ENCODE peak calls at places on chromosomes 13 and 19, in five cellular contexts. E, A, I, U and M are unnamed samples.

GRCh38 chr19:38706792-38707511 is 37.3 kb downstream of the CAPN12 start:
- DNase-seq in E (no peak), A (no peak), I (no peak), U (no peak), M (no peak)

GRCh38 chr19:11693505-11694499 is 44.9 kb downstream of the ZNF823 start:
- DNase-seq in E (no peak), A (peak), I (no peak), U (no peak), M (no peak)

GRCh38 chr13:23558675-23559536 is 11.3 kb upstream of the TNFRSF19 start:
- DNase-seq in E (peak), A (peak), I (no peak), U (no peak), M (no peak)

GRCh38 chr13:47215741-47216140 is 318.9 kb upstream of the HTR2A start:
- DNase-seq in E (no peak), A (peak), I (no peak), U (no peak), M (no peak)

GRCh38 chr13:31885994-31886393 is 145.6 kb upstream of the FRY start:
- DNase-seq in E (no peak), A (peak), I (no peak), U (no peak), M (no peak)

GRCh38 chr13:97224544-97225324 is 2.6 kb downstream of the MBNL2 start:
- DNase-seq in E (no peak), A (peak), I (no peak), U (no peak), M (peak)

GRCh38 chr19:38691938-38692457 is 44.5 kb downstream of the ACTN4 start:
- DNase-seq in E (no peak), A (peak), I (no peak), U (no peak), M (no peak)

GRCh38 chr19:4988770-4989251 is 19.9 kb downstream of the KDM4B start:
- DNase-seq in E (no peak), A (peak), I (no peak), U (no peak), M (no peak)

GRCh38 chr13:95614641-95615245 is 29.8 kb downstream of the DZIP1 start:
- DNase-seq in E (no peak), A (no peak), I (no peak), U (no peak), M (no peak)

GRCh38 chr13:97492257-97492656 is 58.3 kb downstream of the RAP2A start:
- DNase-seq in E (no peak), A (no peak), I (no peak), U (no peak), M (no peak)

GRCh38 chr19:3324405-3324856 is 42.0 kb upstream of the NFIC start:
- DNase-seq in E (peak), A (peak), I (peak), U (no peak), M (peak)

GRCh38 chr13:51303063-51303552 is 36.4 kb upstream of the SERPINE3 start:
- DNase-seq in E (no peak), A (no peak), I (no peak), U (no peak), M (no peak)

GRCh38 chr13:49410006-49410405 is 33.9 kb downstream of the CAB39L start:
- DNase-seq in E (no peak), A (no peak), I (no peak), U (no peak), M (no peak)

GRCh38 chr13:37647038-37647650 is 48.6 kb upstream of the POSTN start:
- DNase-seq in E (no peak), A (no peak), I (no peak), U (no peak), M (no peak)

GRCh38 chr19:3516675-3517207 is 10.6 kb downstream of the FZR1 start:
- DNase-seq in E (no peak), A (no peak), I (peak), U (peak), M (peak)

GRCh38 chr19:1248454-1249297 is at the start of gene MIDN:
- DNase-seq in E (no peak), A (peak), I (peak), U (no peak), M (peak)

GRCh38 chr19:17468302-17469091 is 1.8 kb upstream of the SLC27A1 start:
- DNase-seq in E (no peak), A (peak), I (no peak), U (no peak), M (no peak)

GRCh38 chr19:17079710-17080440 is 4.3 kb downstream of the MYO9B start:
- DNase-seq in E (no peak), A (peak), I (peak), U (no peak), M (peak)

GRCh38 chr13:110319774-110320509 is 12.9 kb downstream of the COL4A2 start:
- DNase-seq in E (no peak), A (peak), I (no peak), U (no peak), M (no peak)

GRCh38 chr19:18473003-18473705 is 35.2 kb upstream of the ISYNA1 start:
- DNase-seq in E (no peak), A (no peak), I (no peak), U (no peak), M (no peak)

GRCh38 chr13:93981578-93981977 is 497.9 kb downstream of the DCT start:
- DNase-seq in E (no peak), A (no peak), I (no peak), U (no peak), M (no peak)

GRCh38 chr13:24680258-24680920 is at the start of gene ATP12A:
- DNase-seq in E (no peak), A (peak), I (no peak), U (no peak), M (no peak)

GRCh38 chr19:11530432-11530831 is 1.5 kb upstream of the ECSIT start:
- DNase-seq in E (no peak), A (peak), I (no peak), U (peak), M (no peak)

GRCh38 chr19:4360641-4361151 is 17.3 kb downstream of the MPND start:
- DNase-seq in E (no peak), A (no peak), I (no peak), U (no peak), M (no peak)

GRCh38 chr19:39858541-39858940 is 12.4 kb upstream of the FBL start:
- DNase-seq in E (no peak), A (no peak), I (no peak), U (no peak), M (peak)

GRCh38 chr19:44850641-44851109 is 4.6 kb downstream of the NECTIN2 start:
- DNase-seq in E (no peak), A (no peak), I (no peak), U (no peak), M (no peak)

GRCh38 chr13:21075303-21076264 is 14.2 kb upstream of the LATS2 start:
- DNase-seq in E (no peak), A (no peak), I (no peak), U (no peak), M (no peak)

GRCh38 chr19:43960411-43960810 is 9.4 kb downstream of the ZNF221 start:
- DNase-seq in E (no peak), A (no peak), I (no peak), U (no peak), M (no peak)

GRCh38 chr13:36981156-36981743 is 17.9 kb downstream of the ALG5 start:
- DNase-seq in E (no peak), A (peak), I (no peak), U (no peak), M (no peak)

GRCh38 chr19:1284979-1285736 is 515 bp upstream of the EFNA2 start:
- DNase-seq in E (no peak), A (no peak), I (no peak), U (no peak), M (no peak)

GRCh38 chr19:5122121-5122400 is 153.1 kb downstream of the KDM4B start:
- DNase-seq in E (no peak), A (no peak), I (no peak), U (no peak), M (no peak)

GRCh38 chr13:109818891-109819290 is 32.5 kb upstream of the IRS2 start:
- DNase-seq in E (no peak), A (no peak), I (no peak), U (no peak), M (no peak)

GRCh38 chr19:33558846-33559245 is 37.3 kb upstream of the PEPD start:
- DNase-seq in E (no peak), A (no peak), I (no peak), U (no peak), M (no peak)

GRCh38 chr13:77519808-77520207 is 15.7 kb upstream of the SCEL start:
- DNase-seq in E (no peak), A (no peak), I (no peak), U (no peak), M (no peak)

GRCh38 chr19:8438236-8438635 is 6.5 kb upstream of the HNRNPM start:
- DNase-seq in E (no peak), A (no peak), I (no peak), U (no peak), M (no peak)